ENCODE peak calls at places on chromosomes 4 and X, in eight cellular contexts. R is IMR-90, M is A549, F is K562, N is fibroblast of lung, O is MM.1S, E is gastrocnemius medialis, G is Caco-2. U is an unnamed sample.

GRCh38 chr4:173436149-173436579 is 37.2 kb upstream of the SCRG1 start:
- DNase-seq in G (no peak), N (peak; percentile 92), M (no peak), R (peak; percentile 67), E (no peak), F (no peak), O (no peak), U (no peak)

GRCh38 chr4:34091451-34091850 is 2152.9 kb downstream of the ARAP2 start:
- DNase-seq in R (no peak), G (no peak), E (no peak), N (no peak), M (no peak), O (peak; percentile 31), F (no peak), U (no peak)

GRCh38 chr4:1668488-1668840 is 15.6 kb downstream of the FAM53A start:
- DNase-seq in M (no peak), G (no peak), R (no peak), E (no peak), O (no peak), F (no peak), N (no peak), U (no peak)

GRCh38 chr4:13054410-13054970 is 429.6 kb downstream of the RAB28 start:
- DNase-seq in F (no peak), M (no peak), E (no peak), G (no peak), O (no peak), N (no peak), R (no peak), U (no peak)

GRCh38 chr4:103046416-103047290 is 27.1 kb upstream of the SLC9B1 start:
- DNase-seq in R (peak; percentile 46), E (no peak), F (peak; percentile 56), G (peak; percentile 43), O (peak; percentile 56), M (peak; percentile 50), N (peak; percentile 30), U (peak; percentile 63)

GRCh38 chr4:141046255-141046654 is 87.0 kb downstream of the RNF150 start:
- DNase-seq in M (peak; percentile 8), E (no peak), O (no peak), N (peak; percentile 100), F (no peak), G (no peak), R (peak; percentile 100), U (peak; percentile 85)

GRCh38 chr4:88446124-88446523 is 10.8 kb upstream of the HERC5 start:
- DNase-seq in N (peak; percentile 41), E (no peak), F (no peak), M (no peak), O (no peak), R (no peak), G (no peak), U (no peak)

GRCh38 chr4:94653984-94654609 is 103.7 kb upstream of the BMPR1B start:
- DNase-seq in G (no peak), E (no peak), R (no peak), M (peak; percentile 94), N (no peak), O (no peak), F (no peak), U (no peak)

GRCh38 chr4:5084911-5085475 is 33.7 kb downstream of the STK32B start:
- DNase-seq in R (peak; percentile 15), M (no peak), O (no peak), N (peak; percentile 35), G (no peak), E (no peak), F (no peak), U (no peak)

DNA sequence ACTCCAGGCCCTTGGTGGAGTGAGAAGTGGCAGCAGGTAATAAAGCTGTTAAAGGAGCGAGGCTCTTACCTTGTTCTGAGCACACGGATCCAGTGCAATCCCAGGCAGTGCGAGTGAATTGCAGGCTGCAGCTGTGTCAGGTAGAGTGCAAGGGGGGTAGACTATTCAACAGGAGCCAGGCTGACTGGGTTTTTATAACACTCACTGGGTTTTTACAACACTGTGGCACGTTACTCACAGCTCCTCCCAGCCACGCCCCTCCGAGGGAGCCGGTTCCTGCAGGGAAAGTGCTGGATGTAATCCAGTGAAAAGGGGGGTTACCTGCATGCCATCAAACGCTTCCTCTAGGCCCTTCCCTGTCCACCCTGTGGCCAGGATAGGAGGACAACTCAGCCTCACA is 358 bp downstream of the FGFBP1 start:
- DNase-seq in M (peak; percentile 26), R (no peak), F (no peak), E (no peak), O (no peak), G (peak; percentile 70), N (no peak), U (no peak)
- H3K4me3 ChIP-seq in M (no peak overlapping the region), R (no peak overlapping the region), F (no peak overlapping the region), E (no peak overlapping the region), O (no peak overlapping the region), G (no peak overlapping the region), N (no peak overlapping the region), U (no peak overlapping the region)

DNA sequence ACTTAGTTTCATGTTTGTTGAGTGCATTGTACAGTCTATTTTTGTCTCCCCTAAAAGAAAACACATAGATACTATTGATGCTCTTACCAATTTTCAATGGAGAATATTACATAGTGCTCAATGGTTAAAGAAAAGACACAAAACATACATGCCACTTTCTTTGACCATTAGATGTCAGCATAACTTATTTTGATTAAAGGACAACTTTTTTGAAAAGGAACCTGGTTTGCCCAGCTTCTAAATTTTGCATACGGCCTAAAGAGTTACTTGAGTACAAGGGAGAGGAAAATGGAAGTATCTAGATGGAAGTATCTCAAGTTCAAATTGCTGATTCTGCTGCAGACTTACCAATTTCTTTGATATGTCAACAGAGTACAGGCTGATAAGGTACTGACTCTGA is 68.5 kb downstream of the METTL14 start:
- DNase-seq in R (no peak), N (no peak), F (no peak), G (no peak), M (no peak), E (no peak), O (no peak), U (no peak)
- H3K4me1 ChIP-seq in R (peaks cover 18% of the 10 kb centered on the region), N (peaks cover 10% of the 10 kb centered on the region), F (no peaks in the 10 kb centered on the region), G (peaks cover 3% of the 10 kb centered on the region), M (no peaks in the 10 kb centered on the region), E (peaks cover 32% of the 10 kb centered on the region), O (peaks cover under 1% of the 10 kb centered on the region), U (peaks cover 8% of the 10 kb centered on the region)

GRCh38 chr4:42654606-42655005 is 2.3 kb downstream of the ATP8A1 start:
- DNase-seq in G (peak; percentile 38), R (peak; percentile 50), N (peak; percentile 82), O (no peak), M (no peak), E (no peak), F (no peak), U (peak; percentile 58)
- TF ChIP-seq CTCF in G (no peak), R (no peak), N (no peak), O (no peak), M (no peak), E (no peak), F (no peak), U (no peak)

GRCh38 chr4:38762560-38762959 is 20.2 kb downstream of the TLR10 start:
- DNase-seq in O (no peak), N (no peak), E (no peak), R (no peak), M (no peak), F (no peak), G (no peak), U (no peak)
- H3K4me3 ChIP-seq in O (no peak overlapping the region), N (no peak overlapping the region), E (no peak overlapping the region), R (no peak overlapping the region), M (no peak overlapping the region), F (no peak overlapping the region), G (no peak overlapping the region), U (no peak overlapping the region)

GRCh38 chr4:158016511-158016910 is 156.3 kb downstream of the GASK1B start:
- DNase-seq in E (no peak), M (no peak), G (no peak), R (peak; percentile 56), N (peak; percentile 73), F (no peak), O (no peak), U (peak; percentile 79)
- H3K4me1 ChIP-seq in E (no peaks in the 10 kb centered on the region), M (peaks cover 56% of the 10 kb centered on the region), G (peaks cover 15% of the 10 kb centered on the region), R (peaks cover 11% of the 10 kb centered on the region), N (peaks cover 5% of the 10 kb centered on the region), F (no peaks in the 10 kb centered on the region), O (no peaks in the 10 kb centered on the region), U (peaks cover 3% of the 10 kb centered on the region)

GRCh38 chrX:52556741-52557140 is 39.9 kb upstream of the XAGE1B start:
- DNase-seq in R (no peak), G (no peak), O (no peak), F (no peak), N (no peak), M (no peak), E (no peak), U (no peak)

GRCh38 chrX:52563105-52563504 is 46.2 kb upstream of the XAGE1B start:
- DNase-seq in E (no peak), M (no peak), R (no peak), N (no peak), G (no peak), O (no peak), F (no peak), U (no peak)

GRCh38 chrX:52553995-52554642 is 37.3 kb upstream of the XAGE1B start:
- DNase-seq in E (no peak), M (no peak), G (no peak), R (no peak), N (no peak), O (no peak), F (no peak), U (no peak)

GRCh38 chrX:52558140-52558539 is 41.3 kb upstream of the XAGE1B start:
- DNase-seq in E (no peak), N (no peak), R (no peak), G (no peak), F (no peak), O (no peak), M (no peak), U (no peak)
- TF ChIP-seq CTCF in E (no peak), N (no peak), R (no peak), G (no peak), F (no peak), O (no peak), M (no peak), U (no peak)

GRCh38 chr4:24798036-24798610 is 2.8 kb downstream of the SOD3 start:
- DNase-seq in F (no peak), M (no peak), N (no peak), R (no peak), O (no peak), G (no peak), E (no peak), U (no peak)

GRCh38 chr4:24796632-24797031 is 1.3 kb downstream of the SOD3 start:
- DNase-seq in N (no peak), E (no peak), F (no peak), R (no peak), O (no peak), G (no peak), M (no peak), U (no peak)

GRCh38 chr4:24794111-24794860 is 1.1 kb upstream of the SOD3 start:
- DNase-seq in G (no peak), F (no peak), M (no peak), E (no peak), R (peak; percentile 72), O (no peak), N (peak; percentile 86), U (peak; percentile 64)

GRCh38 chr4:24794916-24795665 is at the start of gene SOD3:
- DNase-seq in E (peak; percentile 48), M (no peak), R (peak; percentile 86), G (peak; percentile 63), F (peak; percentile 50), N (peak; percentile 91), O (no peak), U (peak; percentile 83)

GRCh38 chr4:24795666-24796381 is 451 bp downstream of the SOD3 start:
- DNase-seq in N (no peak), R (no peak), E (no peak), F (no peak), G (no peak), O (no peak), M (no peak), U (peak; percentile 12)
- H3K4me3 ChIP-seq in N (peak overlapping the region; percentile 0), R (peak overlapping the region; percentile 26), E (peak overlapping the region; percentile 51), F (no peak overlapping the region), G (peak overlapping the region; percentile 15), O (no peak overlapping the region), M (no peak overlapping the region), U (no peak overlapping the region)

U was measured in cardiac muscle cell.